ENCODE peak calls at places on chromosomes 11 and 22, in six cellular contexts. One of them, this sample, is unnamed.

GRCh38 chr11:18771266-18772035 is 20.1 kb downstream of the PTPN5 start:
- DNase-seq in ACHN: no peak
- DNase-seq in GM19239: no peak
- DNase-seq in left ventricle myocardium inferior: no peak
- DNase-seq in NCI-H2171 treated with DMSO at 0.1 percent for 48 hours: no peak
- DNase-seq in stomach: no peak
- DNase-seq in this sample: no peak

GRCh38 chr11:114073506-114074381 is 14.2 kb downstream of the ZBTB16 start:
- DNase-seq in ACHN: no peak
- DNase-seq in GM19239: no peak
- DNase-seq in left ventricle myocardium inferior: no peak
- DNase-seq in NCI-H2171 treated with DMSO at 0.1 percent for 48 hours: no peak
- DNase-seq in stomach: no peak
- DNase-seq in this sample: no peak

GRCh38 chr22:36164621-36165020 is 4.1 kb upstream of the APOL3 start:
- DNase-seq in ACHN: no peak
- DNase-seq in GM19239: no peak
- DNase-seq in left ventricle myocardium inferior: no peak
- DNase-seq in NCI-H2171 treated with DMSO at 0.1 percent for 48 hours: no peak
- DNase-seq in stomach: no peak
- DNase-seq in this sample: no peak

GRCh38 chr11:100646545-100646944 is 40.5 kb upstream of the ARHGAP42 start:
- DNase-seq in ACHN: no peak
- DNase-seq in GM19239: no peak
- DNase-seq in left ventricle myocardium inferior: no peak
- DNase-seq in NCI-H2171 treated with DMSO at 0.1 percent for 48 hours: no peak
- DNase-seq in stomach: no peak
- DNase-seq in this sample: no peak

GRCh38 chr11:76623171-76623883 is 47.2 kb downstream of the LRRC32 start:
- DNase-seq in ACHN: no peak
- DNase-seq in GM19239: no peak
- DNase-seq in left ventricle myocardium inferior: no peak
- DNase-seq in NCI-H2171 treated with DMSO at 0.1 percent for 48 hours: peak
- DNase-seq in stomach: no peak
- DNase-seq in this sample: no peak

GRCh38 chr22:47051435-47052175 is 289.2 kb downstream of the TBC1D22A start:
- DNase-seq in ACHN: no peak
- DNase-seq in GM19239: no peak
- DNase-seq in left ventricle myocardium inferior: no peak
- DNase-seq in NCI-H2171 treated with DMSO at 0.1 percent for 48 hours: peak
- DNase-seq in stomach: no peak
- DNase-seq in this sample: no peak

GRCh38 chr11:111846063-111846462 is 25.3 kb downstream of the ALG9 start:
- DNase-seq in ACHN: peak
- DNase-seq in GM19239: no peak
- DNase-seq in left ventricle myocardium inferior: no peak
- DNase-seq in NCI-H2171 treated with DMSO at 0.1 percent for 48 hours: no peak
- DNase-seq in stomach: no peak
- DNase-seq in this sample: no peak

GRCh38 chr11:31499576-31500178 is 9.7 kb downstream of the IMMP1L start:
- DNase-seq in ACHN: no peak
- DNase-seq in GM19239: no peak
- DNase-seq in left ventricle myocardium inferior: no peak
- DNase-seq in NCI-H2171 treated with DMSO at 0.1 percent for 48 hours: peak
- DNase-seq in stomach: no peak
- DNase-seq in this sample: no peak

GRCh38 chr22:44080936-44081853 is 57.1 kb downstream of the PARVB start:
- DNase-seq in ACHN: peak
- DNase-seq in GM19239: peak
- DNase-seq in left ventricle myocardium inferior: peak
- DNase-seq in NCI-H2171 treated with DMSO at 0.1 percent for 48 hours: peak
- DNase-seq in stomach: peak
- DNase-seq in this sample: peak

GRCh38 chr11:102791271-102792036 is 6.5 kb downstream of the MMP1 start:
- DNase-seq in ACHN: no peak
- DNase-seq in GM19239: no peak
- DNase-seq in left ventricle myocardium inferior: no peak
- DNase-seq in NCI-H2171 treated with DMSO at 0.1 percent for 48 hours: no peak
- DNase-seq in stomach: no peak
- DNase-seq in this sample: no peak

GRCh38 chr11:102436546-102436945 is 16.0 kb downstream of the TMEM123 start:
- DNase-seq in ACHN: no peak
- DNase-seq in GM19239: no peak
- DNase-seq in left ventricle myocardium inferior: no peak
- DNase-seq in NCI-H2171 treated with DMSO at 0.1 percent for 48 hours: no peak
- DNase-seq in stomach: no peak
- DNase-seq in this sample: no peak

GRCh38 chr11:32391965-32392553 is 43.3 kb downstream of the WT1 start:
- DNase-seq in ACHN: no peak
- DNase-seq in GM19239: no peak
- DNase-seq in left ventricle myocardium inferior: no peak
- DNase-seq in NCI-H2171 treated with DMSO at 0.1 percent for 48 hours: no peak
- DNase-seq in stomach: no peak
- DNase-seq in this sample: no peak

GRCh38 chr11:36427079-36427478 is 83.0 kb downstream of the TRAF6 start:
- DNase-seq in ACHN: no peak
- DNase-seq in GM19239: no peak
- DNase-seq in left ventricle myocardium inferior: no peak
- DNase-seq in NCI-H2171 treated with DMSO at 0.1 percent for 48 hours: no peak
- DNase-seq in stomach: no peak
- DNase-seq in this sample: no peak

GRCh38 chr11:117819096-117820040 is 5.2 kb downstream of the FXYD2 start:
- DNase-seq in ACHN: peak
- DNase-seq in GM19239: no peak
- DNase-seq in left ventricle myocardium inferior: peak
- DNase-seq in NCI-H2171 treated with DMSO at 0.1 percent for 48 hours: peak
- DNase-seq in stomach: peak
- DNase-seq in this sample: peak

GRCh38 chr11:2305862-2306823 is 4.3 kb downstream of the TSPAN32 start:
- DNase-seq in ACHN: no peak
- DNase-seq in GM19239: no peak
- DNase-seq in left ventricle myocardium inferior: peak
- DNase-seq in NCI-H2171 treated with DMSO at 0.1 percent for 48 hours: no peak
- DNase-seq in stomach: peak
- DNase-seq in this sample: peak

GRCh38 chr11:87859583-87859982 is 315.7 kb downstream of the RAB38 start:
- DNase-seq in ACHN: no peak
- DNase-seq in GM19239: no peak
- DNase-seq in left ventricle myocardium inferior: no peak
- DNase-seq in NCI-H2171 treated with DMSO at 0.1 percent for 48 hours: peak
- DNase-seq in stomach: peak
- DNase-seq in this sample: no peak

GRCh38 chr22:49406047-49406650 is 421.5 kb downstream of the BRD1 start:
- DNase-seq in ACHN: no peak
- DNase-seq in GM19239: no peak
- DNase-seq in left ventricle myocardium inferior: no peak
- DNase-seq in NCI-H2171 treated with DMSO at 0.1 percent for 48 hours: no peak
- DNase-seq in stomach: peak
- DNase-seq in this sample: no peak

GRCh38 chr22:24457894-24458293 is 30.5 kb downstream of the ADORA2A start:
- DNase-seq in ACHN: no peak
- DNase-seq in GM19239: no peak
- DNase-seq in left ventricle myocardium inferior: no peak
- DNase-seq in NCI-H2171 treated with DMSO at 0.1 percent for 48 hours: no peak
- DNase-seq in stomach: no peak
- DNase-seq in this sample: no peak

GRCh38 chr11:3229673-3230630 is 2.3 kb downstream of the MRGPRE start:
- DNase-seq in ACHN: no peak
- DNase-seq in GM19239: no peak
- DNase-seq in left ventricle myocardium inferior: no peak
- DNase-seq in NCI-H2171 treated with DMSO at 0.1 percent for 48 hours: no peak
- DNase-seq in stomach: no peak
- DNase-seq in this sample: no peak

GRCh38 chr11:77619576-77620198 is 17.9 kb downstream of the CLNS1A start:
- DNase-seq in ACHN: peak
- DNase-seq in GM19239: no peak
- DNase-seq in left ventricle myocardium inferior: no peak
- DNase-seq in NCI-H2171 treated with DMSO at 0.1 percent for 48 hours: peak
- DNase-seq in stomach: no peak
- DNase-seq in this sample: peak

GRCh38 chr11:75311858-75312288 is 39.6 kb downstream of the ARRB1 start:
- DNase-seq in ACHN: no peak
- DNase-seq in GM19239: no peak
- DNase-seq in left ventricle myocardium inferior: peak
- DNase-seq in NCI-H2171 treated with DMSO at 0.1 percent for 48 hours: peak
- DNase-seq in stomach: peak
- DNase-seq in this sample: peak

GRCh38 chr11:77789061-77789730 is 31.3 kb downstream of the RSF1 start:
- DNase-seq in ACHN: no peak
- DNase-seq in GM19239: no peak
- DNase-seq in left ventricle myocardium inferior: no peak
- DNase-seq in NCI-H2171 treated with DMSO at 0.1 percent for 48 hours: no peak
- DNase-seq in stomach: no peak
- DNase-seq in this sample: no peak

GRCh38 chr11:3632070-3632660 is 9.6 kb downstream of the ART5 start:
- DNase-seq in ACHN: no peak
- DNase-seq in GM19239: no peak
- DNase-seq in left ventricle myocardium inferior: no peak
- DNase-seq in NCI-H2171 treated with DMSO at 0.1 percent for 48 hours: no peak
- DNase-seq in stomach: no peak
- DNase-seq in this sample: no peak

GRCh38 chr11:34339149-34340064 is 18.4 kb downstream of the ABTB2 start:
- DNase-seq in ACHN: peak
- DNase-seq in GM19239: peak
- DNase-seq in left ventricle myocardium inferior: no peak
- DNase-seq in NCI-H2171 treated with DMSO at 0.1 percent for 48 hours: no peak
- DNase-seq in stomach: no peak
- DNase-seq in this sample: no peak

GRCh38 chr22:35648066-35649025 is at the start of gene APOL6:
- DNase-seq in ACHN: peak
- DNase-seq in GM19239: peak
- DNase-seq in left ventricle myocardium inferior: no peak
- DNase-seq in NCI-H2171 treated with DMSO at 0.1 percent for 48 hours: peak
- DNase-seq in stomach: peak
- DNase-seq in this sample: peak

GRCh38 chr11:111236355-111236754 is 9.2 kb upstream of the POU2AF2 start:
- DNase-seq in ACHN: no peak
- DNase-seq in GM19239: no peak
- DNase-seq in left ventricle myocardium inferior: no peak
- DNase-seq in NCI-H2171 treated with DMSO at 0.1 percent for 48 hours: no peak
- DNase-seq in stomach: no peak
- DNase-seq in this sample: no peak

GRCh38 chr11:2819316-2819715 is 66.3 kb downstream of the CDKN1C start:
- DNase-seq in ACHN: no peak
- DNase-seq in GM19239: no peak
- DNase-seq in left ventricle myocardium inferior: no peak
- DNase-seq in NCI-H2171 treated with DMSO at 0.1 percent for 48 hours: no peak
- DNase-seq in stomach: no peak
- DNase-seq in this sample: no peak

GRCh38 chr11:8794677-8795103 is 112.1 kb downstream of the RPL27A start:
- DNase-seq in ACHN: no peak
- DNase-seq in GM19239: no peak
- DNase-seq in left ventricle myocardium inferior: no peak
- DNase-seq in NCI-H2171 treated with DMSO at 0.1 percent for 48 hours: no peak
- DNase-seq in stomach: peak
- DNase-seq in this sample: peak

GRCh38 chr11:86395061-86395551 is 20.4 kb downstream of the CCDC81 start:
- DNase-seq in ACHN: no peak
- DNase-seq in GM19239: no peak
- DNase-seq in left ventricle myocardium inferior: no peak
- DNase-seq in NCI-H2171 treated with DMSO at 0.1 percent for 48 hours: no peak
- DNase-seq in stomach: no peak
- DNase-seq in this sample: no peak

GRCh38 chr11:1274501-1274900 is 34.9 kb downstream of the TOLLIP start:
- DNase-seq in ACHN: no peak
- DNase-seq in GM19239: no peak
- DNase-seq in left ventricle myocardium inferior: no peak
- DNase-seq in NCI-H2171 treated with DMSO at 0.1 percent for 48 hours: no peak
- DNase-seq in stomach: no peak
- DNase-seq in this sample: no peak

GRCh38 chr11:35077709-35078695 is 61.0 kb upstream of the CD44 start:
- DNase-seq in ACHN: peak
- DNase-seq in GM19239: no peak
- DNase-seq in left ventricle myocardium inferior: no peak
- DNase-seq in NCI-H2171 treated with DMSO at 0.1 percent for 48 hours: no peak
- DNase-seq in stomach: no peak
- DNase-seq in this sample: no peak

GRCh38 chr11:69008774-69009440 is 4.1 kb downstream of the MRGPRF start:
- DNase-seq in ACHN: peak
- DNase-seq in GM19239: no peak
- DNase-seq in left ventricle myocardium inferior: peak
- DNase-seq in NCI-H2171 treated with DMSO at 0.1 percent for 48 hours: no peak
- DNase-seq in stomach: peak
- DNase-seq in this sample: peak

GRCh38 chr22:22408731-22409696 is 99.5 kb downstream of the ZNF280B start:
- DNase-seq in ACHN: peak
- DNase-seq in GM19239: peak
- DNase-seq in left ventricle myocardium inferior: no peak
- DNase-seq in NCI-H2171 treated with DMSO at 0.1 percent for 48 hours: peak
- DNase-seq in stomach: no peak
- DNase-seq in this sample: no peak

GRCh38 chr11:2264366-2265011 is 5.9 kb downstream of the ASCL2 start:
- DNase-seq in ACHN: no peak
- DNase-seq in GM19239: no peak
- DNase-seq in left ventricle myocardium inferior: no peak
- DNase-seq in NCI-H2171 treated with DMSO at 0.1 percent for 48 hours: no peak
- DNase-seq in stomach: no peak
- DNase-seq in this sample: no peak

GRCh38 chr22:19514831-19515565 is 9.2 kb downstream of the CLDN5 start:
- DNase-seq in ACHN: no peak
- DNase-seq in GM19239: no peak
- DNase-seq in left ventricle myocardium inferior: no peak
- DNase-seq in NCI-H2171 treated with DMSO at 0.1 percent for 48 hours: peak
- DNase-seq in stomach: no peak
- DNase-seq in this sample: no peak

GRCh38 chr11:44243633-44244343 is 66.2 kb downstream of the ALX4 start:
- DNase-seq in ACHN: peak
- DNase-seq in GM19239: no peak
- DNase-seq in left ventricle myocardium inferior: no peak
- DNase-seq in NCI-H2171 treated with DMSO at 0.1 percent for 48 hours: no peak
- DNase-seq in stomach: no peak
- DNase-seq in this sample: no peak

This sample was measured in colonic mucosa.